ENCODE peak calls at places on chromosomes 1 and 21, in seven cellular contexts. R, L, G, N, T, A and X are unnamed samples.

GRCh38 chr1:23424171-23424959 is at the start of gene TCEA3:
- DNase-seq in G (no peak), L (no peak), T (no peak), A (no peak), N (no peak), R (peak), X (no peak)

GRCh38 chr1:235908742-235909520 is 42.2 kb upstream of the LYST start:
- DNase-seq in L (no peak), T (no peak), G (no peak), N (peak), R (no peak), A (no peak), X (no peak)

GRCh38 chr1:201155354-201155753 is 1.1 kb upstream of the TMEM9 start:
- DNase-seq in T (no peak), G (no peak), A (no peak), N (no peak), R (peak), L (no peak), X (no peak)

GRCh38 chr1:45348020-45348419 is 7.8 kb upstream of the MUTYH start:
- DNase-seq in R (no peak), G (no peak), N (peak), L (no peak), T (no peak), A (no peak), X (no peak)

GRCh38 chr21:42013901-42014300 is 3.7 kb upstream of the ZBTB21 start:
- DNase-seq in N (no peak), L (no peak), G (no peak), A (no peak), R (no peak), T (no peak), X (no peak)

GRCh38 chr1:54810144-54810942 is 9.2 kb upstream of the TTC22 start:
- DNase-seq in G (peak), N (peak), A (no peak), R (peak), T (peak), L (peak), X (no peak)

GRCh38 chr1:147627435-147628110 is 42.8 kb downstream of the ACP6 start:
- DNase-seq in T (peak), G (no peak), A (no peak), N (peak), R (peak), L (peak), X (no peak)

GRCh38 chr1:11057477-11057876 is 2.3 kb downstream of the SRM start:
- DNase-seq in R (no peak), L (no peak), T (no peak), N (no peak), G (no peak), A (no peak), X (no peak)

GRCh38 chr1:208204779-208205178 is 39.4 kb downstream of the PLXNA2 start:
- DNase-seq in N (no peak), G (no peak), R (no peak), L (no peak), A (no peak), T (no peak), X (no peak)

GRCh38 chr1:198903203-198903602 is 264.4 kb downstream of the PTPRC start:
- DNase-seq in N (no peak), R (no peak), A (peak), G (no peak), T (no peak), L (no peak), X (no peak)

GRCh38 chr1:206415913-206416312 is 54.4 kb upstream of the IKBKE start:
- DNase-seq in G (no peak), R (no peak), L (no peak), A (no peak), N (no peak), T (no peak), X (no peak)

GRCh38 chr1:119626146-119626545 is 21.9 kb downstream of the ZNF697 start:
- DNase-seq in A (no peak), T (no peak), L (no peak), G (no peak), R (no peak), N (no peak), X (no peak)

GRCh38 chr1:98288494-98288893 is 367.7 kb upstream of the DPYD start:
- DNase-seq in N (no peak), R (no peak), L (no peak), G (no peak), T (no peak), A (no peak), X (no peak)

GRCh38 chr1:20380616-20381035 is 90.0 kb downstream of the VWA5B1 start:
- DNase-seq in N (peak), R (no peak), G (no peak), L (no peak), T (no peak), A (no peak), X (no peak)

GRCh38 chr1:18999287-18999852 is 42.9 kb upstream of the IFFO2 start:
- DNase-seq in L (no peak), A (no peak), N (no peak), R (no peak), G (no peak), T (no peak), X (no peak)

GRCh38 chr1:184753093-184753492 is 1.6 kb downstream of the EDEM3 start:
- DNase-seq in L (no peak), T (no peak), N (no peak), G (no peak), A (no peak), R (no peak), X (peak)

GRCh38 chr1:205147191-205147590 is 25.4 kb upstream of the RBBP5 start:
- DNase-seq in N (peak), G (no peak), A (no peak), L (no peak), R (no peak), T (no peak), X (no peak)

GRCh38 chr1:206469411-206469932 is 804 bp upstream of the IKBKE start:
- DNase-seq in G (peak), T (no peak), A (no peak), R (peak), N (peak), L (no peak), X (no peak)

GRCh38 chr1:170699696-170700095 is 35.8 kb downstream of the PRRX1 start:
- DNase-seq in A (no peak), G (no peak), N (no peak), R (no peak), T (no peak), L (no peak), X (no peak)

GRCh38 chr1:67850151-67850551 is 16.9 kb upstream of the GNG12 start:
- DNase-seq in G (no peak), N (peak), T (no peak), L (no peak), R (no peak), A (no peak), X (no peak)

GRCh38 chr1:156898151-156898550 is 4.6 kb downstream of the PEAR1 start:
- DNase-seq in G (no peak), R (no peak), N (peak), T (no peak), A (no peak), L (no peak), X (no peak)

GRCh38 chr1:47576758-47577115 is 138.9 kb downstream of the FOXD2 start:
- DNase-seq in G (no peak), T (no peak), L (no peak), A (no peak), N (no peak), R (no peak), X (no peak)

GRCh38 chr1:245862812-245863540 is 644.1 kb downstream of the SMYD3 start:
- DNase-seq in L (no peak), G (no peak), N (no peak), T (no peak), R (no peak), A (no peak), X (no peak)

GRCh38 chr1:23168462-23169218 is at the start of gene LUZP1:
- DNase-seq in A (no peak), R (peak), G (peak), T (peak), N (peak), L (peak), X (peak)

GRCh38 chr1:43994794-43995790 is 3.7 kb downstream of the CCDC24 start:
- DNase-seq in G (no peak), R (no peak), N (peak), L (no peak), T (no peak), A (no peak), X (no peak)

GRCh38 chr1:52632732-52633290 is at the start of gene SHISAL2A:
- DNase-seq in N (peak), R (peak), G (peak), T (peak), A (no peak), L (no peak), X (peak)

GRCh38 chr1:230425252-230426061 is 675 bp downstream of the PGBD5 start:
- DNase-seq in R (no peak), T (no peak), G (no peak), L (no peak), N (no peak), A (no peak), X (no peak)

GRCh38 chr1:2089051-2089450 is 38.8 kb downstream of the PRKCZ start:
- DNase-seq in R (no peak), T (no peak), A (no peak), G (no peak), L (no peak), N (no peak), X (no peak)

GRCh38 chr1:50658421-50659076 is 235.3 kb upstream of the DMRTA2 start:
- DNase-seq in R (no peak), A (no peak), N (peak), G (no peak), T (no peak), L (no peak), X (no peak)

GRCh38 chr1:99763956-99764355 is 2.5 kb downstream of the FRRS1 start:
- DNase-seq in T (no peak), A (no peak), L (no peak), G (no peak), N (no peak), R (no peak), X (no peak)